ENCODE peak calls at places on chromosomes 2 and 18, in seven cellular contexts. G is NCI-H2081; T is CD8-positive, alpha-beta T cell; K is lower lobe of right lung; B is EH; S is naive thymus-derived CD4-positive, alpha-beta T cell; N is uterus. M is an unnamed sample.

GRCh38 chr2:3097804-3098203 is 279.8 kb downstream of the EIPR1 start:
- DNase-seq in K (no peak), S (no peak), T (no peak), G (no peak), B (no peak), N (no peak), M (no peak)

GRCh38 chr2:228688007-228688645 is 506.6 kb upstream of the SPHKAP start:
- DNase-seq in S (no peak), T (no peak), K (no peak), G (no peak), B (peak; percentile 69), N (no peak), M (no peak)

GRCh38 chr2:223998983-223999382 is 40.1 kb downstream of the SERPINE2 start:
- DNase-seq in K (no peak), T (no peak), N (no peak), B (no peak), G (no peak), S (no peak), M (no peak)

GRCh38 chr2:108594132-108594981 is 60.1 kb downstream of the LIMS1 start:
- DNase-seq in G (no peak), B (peak; percentile 94), S (no peak), K (no peak), N (no peak), T (no peak), M (peak; percentile 90)

GRCh38 chr18:55249572-55249971 is 290.3 kb upstream of the CCDC68 start:
- DNase-seq in B (no peak), T (no peak), S (no peak), N (no peak), G (no peak), K (no peak), M (no peak)

GRCh38 chr2:168699834-168700417 is 102.5 kb upstream of the NOSTRIN start:
- DNase-seq in T (no peak), S (no peak), N (peak; percentile 79), G (no peak), K (peak; percentile 67), B (peak; percentile 78), M (no peak)

GRCh38 chr2:120397362-120397811 is 51.5 kb downstream of the INHBB start:
- DNase-seq in G (no peak), T (no peak), S (no peak), B (peak; percentile 88), K (no peak), N (no peak), M (no peak)

GRCh38 chr2:174005801-174006419 is 40.7 kb upstream of the SP3 start:
- DNase-seq in K (no peak), N (no peak), S (no peak), T (no peak), G (no peak), B (peak; percentile 48), M (no peak)

GRCh38 chr2:109211324-109211723 is 82.3 kb downstream of the SH3RF3 start:
- DNase-seq in N (no peak), B (no peak), T (no peak), G (no peak), K (no peak), S (no peak), M (no peak)

GRCh38 chr18:61852496-61852895 is 40.3 kb downstream of the RNF152 start:
- DNase-seq in B (peak; percentile 19), T (no peak), N (no peak), K (no peak), G (no peak), S (no peak), M (no peak)

GRCh38 chr18:7727381-7728076 is 160.4 kb downstream of the PTPRM start:
- DNase-seq in G (no peak), T (no peak), N (no peak), B (no peak), S (no peak), K (no peak), M (no peak)

GRCh38 chr2:194301946-194302345 is 1355.1 kb upstream of the SLC39A10 start:
- DNase-seq in S (no peak), G (peak; percentile 14), N (no peak), B (no peak), T (no peak), K (no peak), M (no peak)

GRCh38 chr2:202378661-202379338 is 2.7 kb downstream of the BMPR2 start:
- DNase-seq in N (no peak), T (no peak), K (no peak), S (no peak), B (no peak), G (no peak), M (no peak)

GRCh38 chr2:90069290-90069894 is 1377.9 kb downstream of the RPIA start:
- DNase-seq in N (no peak), B (no peak), K (peak; percentile 58), G (peak; percentile 5), S (no peak), T (no peak), M (peak; percentile 54)

GRCh38 chr18:53946561-53946960 is 277.9 kb downstream of the MBD2 start:
- DNase-seq in S (no peak), G (no peak), K (no peak), T (no peak), B (peak; percentile 5), N (no peak), M (no peak)

GRCh38 chr2:209960676-209961630 is 41.5 kb upstream of the RPE start:
- DNase-seq in G (peak; percentile 41), B (peak; percentile 55), K (peak; percentile 49), N (no peak), S (peak; percentile 22), T (peak; percentile 2), M (peak; percentile 78)

GRCh38 chr2:16717477-16717876 is 51.8 kb upstream of the CYRIA start:
- DNase-seq in K (peak; percentile 63), S (no peak), B (no peak), N (no peak), T (no peak), G (no peak), M (peak; percentile 73)

GRCh38 chr2:160308915-160309314 is 108.8 kb upstream of the ITGB6 start:
- DNase-seq in N (no peak), K (no peak), S (no peak), T (no peak), G (no peak), B (peak; percentile 91), M (no peak)

GRCh38 chr2:111932841-111933291 is 34.5 kb downstream of the MERTK start:
- DNase-seq in B (no peak), N (no peak), T (no peak), S (no peak), K (no peak), G (no peak), M (no peak)

GRCh38 chr2:209922116-209922515 is 80.3 kb upstream of the RPE start:
- DNase-seq in S (no peak), T (no peak), G (no peak), K (no peak), B (no peak), N (no peak), M (no peak)

GRCh38 chr18:76566987-76567386 is 71.9 kb upstream of the ZNF516 start:
- DNase-seq in K (no peak), S (no peak), G (no peak), T (no peak), B (no peak), N (no peak), M (no peak)

GRCh38 chr2:191935247-191935646 is 88.4 kb upstream of the CAVIN2 start:
- DNase-seq in T (no peak), K (peak; percentile 56), G (peak; percentile 9), S (no peak), N (no peak), B (no peak), M (no peak)

GRCh38 chr2:173571887-173572680 is 217.4 kb downstream of the CDCA7 start:
- DNase-seq in G (no peak), T (no peak), B (no peak), S (no peak), K (no peak), N (no peak), M (no peak)

GRCh38 chr18:8052237-8052701 is 485.2 kb downstream of the PTPRM start:
- DNase-seq in B (peak; percentile 13), N (no peak), K (no peak), S (no peak), T (no peak), G (no peak), M (peak; percentile 62)

GRCh38 chr2:20225294-20226151 is 593 bp upstream of the SDC1 start:
- DNase-seq in N (peak; percentile 51), G (peak; percentile 55), T (no peak), S (no peak), B (peak; percentile 56), K (peak; percentile 87), M (peak; percentile 78)

GRCh38 chr2:58614259-58614658 is 373.1 kb upstream of the FANCL start:
- DNase-seq in G (peak; percentile 45), B (no peak), K (no peak), S (no peak), T (no peak), N (no peak), M (no peak)

GRCh38 chr2:206858972-206859739 is 80.2 kb upstream of the CPO start:
- DNase-seq in S (peak; percentile 48), T (no peak), B (peak; percentile 6), G (no peak), K (no peak), N (no peak), M (no peak)

GRCh38 chr2:170813611-170814550 is 2.8 kb upstream of the GAD1 start:
- DNase-seq in K (no peak), B (peak; percentile 71), S (peak; percentile 17), T (no peak), N (no peak), G (peak; percentile 3), M (peak; percentile 67)

GRCh38 chr2:175698076-175698475 is 304.0 kb downstream of the LNPK start:
- DNase-seq in K (no peak), B (no peak), S (no peak), T (no peak), G (no peak), N (no peak), M (no peak)

GRCh38 chr2:63729362-63729761 is 112.3 kb upstream of the UGP2 start:
- DNase-seq in K (no peak), B (no peak), T (no peak), S (no peak), N (no peak), G (no peak), M (no peak)

GRCh38 chr2:869894-870293 is 80.8 kb upstream of the SNTG2 start:
- DNase-seq in G (no peak), N (no peak), T (no peak), K (no peak), S (no peak), B (no peak), M (no peak)

GRCh38 chr2:37907480-37908070 is 17.5 kb upstream of the RMDN2 start:
- DNase-seq in N (no peak), S (no peak), B (peak; percentile 52), T (no peak), G (no peak), K (no peak), M (no peak)

GRCh38 chr2:32562906-32563305 is 64.9 kb upstream of the TTC27 start:
- DNase-seq in K (no peak), G (no peak), S (no peak), N (no peak), B (no peak), T (no peak), M (no peak)

GRCh38 chr2:18369750-18370149 is 190.7 kb downstream of the RDH14 start:
- DNase-seq in T (no peak), K (no peak), B (peak; percentile 63), G (no peak), N (no peak), S (no peak), M (no peak)

GRCh38 chr2:231058761-231059550 is 2.3 kb downstream of the PSMD1 start:
- DNase-seq in T (no peak), B (peak; percentile 18), G (no peak), K (no peak), S (no peak), N (no peak), M (no peak)

GRCh38 chr2:238046871-238047270 is 13.9 kb upstream of the SCLY start:
- DNase-seq in G (no peak), T (no peak), B (no peak), S (no peak), K (no peak), N (no peak), M (no peak)

GRCh38 chr2:122543815-122544214 is 788.4 kb downstream of the TSN start:
- DNase-seq in G (no peak), B (peak; percentile 84), K (no peak), S (no peak), T (no peak), N (no peak), M (no peak)

GRCh38 chr2:20231632-20232031 is 6.7 kb upstream of the SDC1 start:
- DNase-seq in T (no peak), B (peak; percentile 54), S (no peak), K (no peak), N (no peak), G (peak; percentile 34), M (peak; percentile 23)